ENCODE peak calls at places on chromosomes 4 and X, in seven cellular contexts. H is breast epithelium; I is cerebellar cortex; D is brain microvascular endothelial cell; Z is hepatocyte; A is uterus; Q is activated naive CD8-positive, alpha-beta T cell treated with anti-CD3 and anti-CD28 coated beads, Interleukin-2, amount 50 U/mL, for 24 hours. M is an unnamed sample.
A peak's percentile ranks its signal among the peaks of the same experiment; 100 is the strongest.

GRCh38 chrX:46758163-46758955 is 559 bp downstream of the SLC9A7 start:
- DNase-seq in H (no peak), I (peak; percentile 24), D (no peak), Z (peak; percentile 24), A (no peak), Q (peak; percentile 29), M (no peak)

GRCh38 chr4:1939664-1940509 is 68.7 kb downstream of the NSD2 start:
- DNase-seq in H (no peak), I (no peak), D (peak; percentile 83), Z (no peak), A (no peak), Q (no peak), M (no peak)

GRCh38 chr4:40209401-40209800 is 12.6 kb downstream of the RHOH start:
- DNase-seq in H (no peak), I (no peak), D (no peak), Z (no peak), A (no peak), Q (no peak), M (no peak)

GRCh38 chr4:157072002-157072401 is 3.9 kb upstream of the GLRB start:
- DNase-seq in H (no peak), I (no peak), D (no peak), Z (no peak), A (no peak), Q (no peak), M (no peak)

GRCh38 chr4:153634737-153635353 is 49.2 kb upstream of the TLR2 start:
- DNase-seq in H (no peak), I (peak; percentile 16), D (no peak), Z (peak; percentile 35), A (no peak), Q (no peak), M (no peak)

GRCh38 chr4:113623274-113623894 is 138.2 kb downstream of the CAMK2D start:
- DNase-seq in H (no peak), I (no peak), D (no peak), Z (no peak), A (no peak), Q (no peak), M (no peak)

GRCh38 chr4:170305627-170306026 is 215.9 kb upstream of the AADAT start:
- DNase-seq in H (no peak), I (no peak), D (no peak), Z (no peak), A (no peak), Q (no peak), M (no peak)

GRCh38 chr4:49032440-49033161 is 46.5 kb downstream of the CWH43 start:
- DNase-seq in H (no peak), I (peak; percentile 44), D (peak; percentile 11), Z (no peak), A (no peak), Q (peak; percentile 22), M (no peak)

GRCh38 chrX:139106111-139106510 is 394.6 kb upstream of the FGF13 start:
- DNase-seq in H (no peak), I (no peak), D (no peak), Z (peak; percentile 3), A (no peak), Q (no peak), M (no peak)

GRCh38 chrX:19875051-19875432 is 12.4 kb downstream of the SH3KBP1 start:
- DNase-seq in H (no peak), I (no peak), D (no peak), Z (no peak), A (no peak), Q (peak; percentile 38), M (no peak)

GRCh38 chr4:54101190-54102041 is 1.5 kb downstream of the GSX2 start:
- DNase-seq in H (no peak), I (no peak), D (no peak), Z (no peak), A (no peak), Q (no peak), M (no peak)

M was measured in lung.